ENCODE peak calls at places on chromosome 20, in six cellular contexts. K is central memory CD8-positive, alpha-beta T cell; C is AG09309; O is fibroblast of the conjunctiva; S is sciatic nerve; F is CMK. P is an unnamed sample.

GRCh38 chr20:59120919-59121318 is 42.7 kb upstream of the ZNF831 start:
- DNase-seq in K (no peak), C (no peak), O (no peak), S (no peak), F (no peak), P (no peak)

GRCh38 chr20:61660559-61660958 is 405.1 kb downstream of the TAF4 start:
- DNase-seq in K (no peak), C (no peak), O (no peak), S (no peak), F (no peak), P (no peak)

GRCh38 chr20:50645253-50646068 is 45.9 kb downstream of the RIPOR3 start:
- DNase-seq in K (no peak), C (peak), O (peak), S (peak), F (no peak), P (no peak)

GRCh38 chr20:62366370-62367135 is 559 bp downstream of the LAMA5 start:
- DNase-seq in K (no peak), C (no peak), O (no peak), S (no peak), F (no peak), P (no peak)

GRCh38 chr20:51287628-51288413 is 254.7 kb downstream of the NFATC2 start:
- DNase-seq in K (no peak), C (no peak), O (no peak), S (no peak), F (no peak), P (no peak)

GRCh38 chr20:38604873-38605303 is 3.3 kb downstream of the ARHGAP40 start:
- DNase-seq in K (no peak), C (no peak), O (no peak), S (no peak), F (no peak), P (no peak)

GRCh38 chr20:37940161-37940560 is 37.2 kb downstream of the VSTM2L start:
- DNase-seq in K (no peak), C (no peak), O (no peak), S (no peak), F (no peak), P (no peak)

GRCh38 chr20:61801857-61802442 is 263.7 kb downstream of the TAF4 start:
- DNase-seq in K (no peak), C (no peak), O (no peak), S (no peak), F (no peak), P (no peak)

GRCh38 chr20:50992733-50993457 is 30.0 kb downstream of the KCNG1 start:
- DNase-seq in K (no peak), C (no peak), O (peak), S (no peak), F (peak), P (no peak)

GRCh38 chr20:49573900-49574416 is 6.0 kb upstream of the PTGIS start:
- DNase-seq in K (no peak), C (peak), O (no peak), S (no peak), F (no peak), P (no peak)

GRCh38 chr20:14334306-14334930 is 3.0 kb downstream of the FLRT3 start:
- DNase-seq in K (no peak), C (no peak), O (peak), S (no peak), F (no peak), P (no peak)

GRCh38 chr20:15318682-15319081 is 981.3 kb upstream of the FLRT3 start:
- DNase-seq in K (no peak), C (no peak), O (no peak), S (no peak), F (no peak), P (no peak)

P was measured in activated gamma-delta T cell.